ENCODE peak calls at places on chromosome 5, in four cellular contexts. X is HepG2, T is H1, K is K562. Y is an unnamed sample.

GRCh38 chr5:167489202-167489601 is 802.2 kb upstream of the WWC1 start:
- DNase-seq in T (no peak), K (no peak), X (no peak), Y (no peak)

GRCh38 chr5:117486879-117487391 is 912.3 kb upstream of the SEMA6A start:
- DNase-seq in T (no peak), X (no peak), K (no peak), Y (no peak)

GRCh38 chr5:95900383-95900958 is 61.2 kb downstream of the ELL2 start:
- DNase-seq in X (no peak), K (no peak), T (no peak), Y (no peak)

GRCh38 chr5:68246802-68247201 is 31.2 kb downstream of the PIK3R1 start:
- DNase-seq in K (no peak), X (no peak), T (no peak), Y (no peak)

GRCh38 chr5:72248352-72249032 is 71.5 kb downstream of the MRPS27 start:
- DNase-seq in K (peak; percentile 26), X (no peak), T (no peak), Y (peak; percentile 97)

GRCh38 chr5:32542216-32543059 is 42.9 kb upstream of the SUB1 start:
- DNase-seq in X (no peak), K (no peak), T (no peak), Y (no peak)

GRCh38 chr5:79517601-79518000 is 3.7 kb upstream of the HOMER1 start:
- DNase-seq in K (no peak), X (no peak), T (no peak), Y (no peak)

GRCh38 chr5:169037478-169037877 is 263.5 kb downstream of the SLIT3 start:
- DNase-seq in X (no peak), T (no peak), K (no peak), Y (no peak)

GRCh38 chr5:89315194-89315593 is 432.2 kb upstream of the MEF2C start:
- DNase-seq in K (no peak), T (no peak), X (no peak), Y (no peak)

GRCh38 chr5:69288668-69289067 is 43.9 kb downstream of the CCDC125 start:
- DNase-seq in X (no peak), K (no peak), T (peak; percentile 39), Y (no peak)
- TF ChIP-seq JUN in X (no peak), K (no peak), T (no peak), Y (no peak)

GRCh38 chr5:76403713-76403962 is 553 bp downstream of the IQGAP2 start:
- DNase-seq in X (no peak), K (no peak), T (peak; percentile 87), Y (no peak)
- H3K27me3 ChIP-seq in X (no peaks in the 10 kb centered on the region), K (no peaks in the 10 kb centered on the region), T (no peaks in the 10 kb centered on the region), Y (peaks cover 34% of the 10 kb centered on the region)

GRCh38 chr5:145587308-145588071 is 247.7 kb downstream of the PRELID2 start:
- DNase-seq in X (peak; percentile 3), K (no peak), T (no peak), Y (peak; percentile 89)
- TF ChIP-seq JUN in X (no peak), K (no peak), T (no peak), Y (peak; percentile 64)

DNA sequence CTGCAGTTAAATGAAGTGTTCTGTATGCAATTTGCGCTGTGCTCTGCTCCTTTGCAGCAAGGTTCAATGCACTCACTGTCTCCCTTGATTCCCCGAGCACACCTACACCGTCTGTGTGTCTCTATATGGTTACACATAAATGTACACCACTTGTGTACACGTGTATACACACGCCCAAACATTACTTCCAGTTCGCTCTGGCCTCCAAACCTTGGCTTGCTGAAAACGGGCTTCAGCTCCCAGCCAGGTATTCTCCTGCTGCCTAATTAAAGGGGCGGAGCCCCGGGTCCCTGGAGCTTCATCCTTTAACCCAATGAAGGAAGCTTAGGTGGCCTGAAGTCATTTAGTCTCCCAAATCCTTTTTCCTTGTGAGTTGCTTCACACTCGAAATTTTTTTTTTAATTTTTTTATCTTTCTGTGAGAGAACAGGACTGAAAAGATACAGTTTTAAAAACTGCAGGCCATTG is 4.6 kb downstream of the ISL1 start:
- DNase-seq in T (no peak), K (no peak), X (no peak), Y (no peak)
- H3K27me3 ChIP-seq in T (peaks cover 99% of the 10 kb centered on the region), K (peaks cover 3% of the 10 kb centered on the region), X (peaks cover 7% of the 10 kb centered on the region), Y (peaks cover 63% of the 10 kb centered on the region)

DNA sequence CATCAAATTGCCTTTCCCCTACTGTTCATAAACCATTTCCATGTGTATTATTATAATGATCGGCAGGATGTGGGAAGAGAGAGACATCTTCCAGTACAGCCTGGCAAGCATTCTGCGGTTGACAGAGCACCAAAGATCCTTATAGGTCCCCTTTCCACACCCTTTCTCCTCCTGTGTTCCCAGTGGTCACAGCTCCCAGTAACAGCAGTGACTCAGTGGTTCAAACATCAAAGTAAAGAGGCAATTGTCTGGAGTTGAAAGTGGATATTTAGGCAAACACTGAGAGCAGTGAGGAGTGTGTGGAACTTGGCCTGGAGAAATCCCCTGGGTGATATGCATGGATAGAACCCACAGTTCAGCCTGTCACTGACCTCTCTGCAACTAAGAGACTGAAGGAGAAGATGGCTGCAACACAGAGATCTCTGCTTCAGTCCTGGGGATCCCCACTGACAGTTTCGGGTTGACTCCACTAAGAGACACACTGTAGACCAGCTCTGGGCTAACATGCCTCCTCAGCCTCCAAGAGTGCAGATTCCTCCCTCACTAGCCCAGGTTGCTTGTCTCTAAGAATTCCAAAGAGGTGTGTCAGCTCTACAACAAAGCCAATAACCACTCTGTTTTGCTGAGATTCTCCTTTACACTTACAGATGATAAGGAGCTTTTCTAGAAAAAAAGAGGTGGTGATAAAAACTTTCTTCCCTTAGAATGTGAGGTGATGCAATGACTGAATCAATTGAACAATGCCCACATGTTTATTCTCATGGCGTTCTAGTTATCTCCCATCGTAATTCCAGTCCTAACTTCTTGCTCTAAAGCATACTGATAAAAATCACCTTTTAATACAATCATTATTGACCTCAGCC is 94.4 kb upstream of the IL6ST start:
- DNase-seq in K (no peak), T (no peak), X (peak; percentile 65), Y (no peak)
- TF ChIP-seq JUN in K (no peak), T (no peak), X (no peak), Y (no peak)

GRCh38 chr5:1868886-1869285 is 13.8 kb downstream of the IRX4 start:
- DNase-seq in K (no peak), X (no peak), T (no peak), Y (no peak)
- H3K27me3 ChIP-seq in K (peaks cover 32% of the 10 kb centered on the region), X (peaks cover 3% of the 10 kb centered on the region), T (peaks cover 17% of the 10 kb centered on the region), Y (peaks cover 10% of the 10 kb centered on the region)

GRCh38 chr5:139481580-139482049 is 943 bp downstream of the STING1 start:
- DNase-seq in T (no peak), X (no peak), K (peak; percentile 43), Y (no peak)

GRCh38 chr5:139486201-139486600 is 3.6 kb upstream of the STING1 start:
- DNase-seq in T (peak; percentile 62), X (no peak), K (no peak), Y (no peak)

GRCh38 chr5:139488269-139488668 is 5.7 kb upstream of the STING1 start:
- DNase-seq in K (no peak), T (no peak), X (no peak), Y (no peak)

GRCh38 chr5:139481122-139481533 is 1.4 kb downstream of the STING1 start:
- DNase-seq in T (no peak), K (peak; percentile 34), X (no peak), Y (peak; percentile 10)

DNA sequence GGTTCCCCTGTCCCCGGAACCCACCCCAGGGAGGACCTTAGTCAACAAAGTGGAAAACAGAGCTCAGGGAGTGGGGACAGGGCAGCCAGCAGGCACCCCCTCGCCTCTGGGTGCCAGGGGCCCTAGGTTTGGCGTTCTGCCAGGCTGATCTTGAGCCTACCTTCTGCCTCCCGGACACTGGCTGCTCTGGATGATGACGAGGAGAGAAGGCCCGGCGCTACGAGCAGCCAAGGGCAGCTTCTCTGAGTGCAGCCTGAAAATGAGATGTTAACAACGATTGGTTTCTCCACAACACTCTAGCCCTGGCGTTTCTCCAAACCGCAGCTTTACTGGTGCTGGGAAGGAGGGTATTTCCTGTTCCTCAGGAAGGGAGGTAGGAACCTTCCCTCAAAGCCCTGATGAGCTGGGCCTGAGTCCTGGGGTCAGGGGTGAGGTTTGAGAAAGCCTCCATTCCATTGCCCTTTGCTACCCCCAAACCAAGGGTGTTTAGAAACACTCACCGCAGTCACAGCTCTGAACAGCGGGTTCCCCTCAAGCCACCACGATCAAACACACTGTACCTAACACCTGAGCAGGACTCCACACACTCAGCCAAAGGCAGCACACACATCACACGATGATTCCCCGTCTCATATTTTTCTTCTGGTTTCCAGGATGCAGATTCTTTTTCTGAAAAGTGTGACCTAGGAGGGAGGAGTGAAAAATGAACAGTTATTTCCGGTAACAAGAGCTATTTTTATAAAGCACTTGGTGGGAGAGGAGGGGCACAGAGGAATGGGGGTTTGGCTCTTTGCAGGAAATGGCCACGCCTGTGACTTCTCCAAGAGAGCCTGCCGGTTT is at the start of gene STING1:
- DNase-seq in T (no peak), K (peak; percentile 88), X (peak; percentile 63), Y (peak; percentile 90)
- TF ChIP-seq JUN in T (no peak), K (no peak), X (no peak), Y (no peak)

GRCh38 chr5:2030131-2030530 is 147.4 kb upstream of the IRX4 start:
- DNase-seq in X (no peak), T (peak; percentile 7), K (no peak), Y (no peak)
- H3K27me3 ChIP-seq in X (peaks cover 3% of the 10 kb centered on the region), T (peaks cover 5% of the 10 kb centered on the region), K (no peaks in the 10 kb centered on the region), Y (no peaks in the 10 kb centered on the region)